ENCODE peak calls at places on chromosome 1, in six cellular contexts. B, S, M, Y, A and T are unnamed samples.

GRCh38 chr1:12678820-12679219 is 34.9 kb downstream of the AADACL4 start:
- DNase-seq in B (no peak), Y (no peak), S (no peak), A (no peak), M (no peak), T (no peak)

GRCh38 chr1:210252621-210253041 is 20.0 kb downstream of the SERTAD4 start:
- DNase-seq in B (no peak), A (no peak), S (peak), M (no peak), Y (peak), T (no peak)

GRCh38 chr1:76764638-76765572 is 102.4 kb upstream of the ST6GALNAC5 start:
- DNase-seq in M (peak), A (no peak), B (peak), S (no peak), Y (peak), T (no peak)

GRCh38 chr1:207952617-207953542 is 42.0 kb upstream of the CD34 start:
- DNase-seq in M (no peak), S (no peak), A (no peak), Y (no peak), B (peak), T (no peak)

GRCh38 chr1:211371406-211372105 is 44.9 kb downstream of the TRAF5 start:
- DNase-seq in S (no peak), M (no peak), B (peak), A (peak), Y (no peak), T (peak)

GRCh38 chr1:164703971-164704411 is 145.0 kb downstream of the PBX1 start:
- DNase-seq in B (no peak), Y (no peak), S (no peak), M (peak), A (no peak), T (no peak)

GRCh38 chr1:107414550-107414949 is 273.7 kb downstream of the NTNG1 start:
- DNase-seq in A (no peak), S (no peak), Y (no peak), B (no peak), M (no peak), T (no peak)

GRCh38 chr1:2587071-2587859 is 688 bp downstream of the PRXL2B start:
- DNase-seq in M (peak), B (peak), Y (no peak), A (peak), S (no peak), T (no peak)

GRCh38 chr1:20370628-20371200 is 80.0 kb downstream of the VWA5B1 start:
- DNase-seq in B (no peak), A (no peak), S (no peak), Y (no peak), M (no peak), T (no peak)

GRCh38 chr1:68376441-68376840 is 73.3 kb downstream of the RPE65 start:
- DNase-seq in Y (no peak), A (no peak), M (no peak), B (no peak), S (no peak), T (no peak)
- H3K4me3 ChIP-seq in Y (no peak), A (no peak), M (no peak), B (no peak), S (no peak), T (no peak)

DNA sequence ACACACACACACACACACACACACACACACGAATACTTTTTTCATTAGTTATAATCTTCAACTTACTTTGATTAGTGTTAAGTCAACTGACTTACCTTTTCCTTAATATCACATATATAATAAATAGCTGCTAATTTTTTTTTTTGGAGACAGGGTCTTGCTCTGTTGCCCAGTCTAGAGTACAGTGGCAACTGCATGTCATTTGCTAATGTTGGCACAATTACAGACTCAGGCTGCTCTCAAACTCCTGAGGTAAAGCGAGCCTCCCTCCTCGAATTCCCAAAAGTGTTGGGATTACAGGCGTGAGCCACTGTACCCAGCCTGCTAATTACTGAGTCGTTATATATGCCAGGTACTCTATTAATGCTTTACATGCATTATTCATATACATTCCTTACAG is 20.8 kb upstream of the TAL1 start:
- DNase-seq in M (no peak), A (no peak), B (no peak), Y (no peak), S (no peak), T (no peak)
- TF ChIP-seq CTCF in M (no peak), A (no peak), B (no peak), Y (no peak), S (no peak), T (no peak)

DNA sequence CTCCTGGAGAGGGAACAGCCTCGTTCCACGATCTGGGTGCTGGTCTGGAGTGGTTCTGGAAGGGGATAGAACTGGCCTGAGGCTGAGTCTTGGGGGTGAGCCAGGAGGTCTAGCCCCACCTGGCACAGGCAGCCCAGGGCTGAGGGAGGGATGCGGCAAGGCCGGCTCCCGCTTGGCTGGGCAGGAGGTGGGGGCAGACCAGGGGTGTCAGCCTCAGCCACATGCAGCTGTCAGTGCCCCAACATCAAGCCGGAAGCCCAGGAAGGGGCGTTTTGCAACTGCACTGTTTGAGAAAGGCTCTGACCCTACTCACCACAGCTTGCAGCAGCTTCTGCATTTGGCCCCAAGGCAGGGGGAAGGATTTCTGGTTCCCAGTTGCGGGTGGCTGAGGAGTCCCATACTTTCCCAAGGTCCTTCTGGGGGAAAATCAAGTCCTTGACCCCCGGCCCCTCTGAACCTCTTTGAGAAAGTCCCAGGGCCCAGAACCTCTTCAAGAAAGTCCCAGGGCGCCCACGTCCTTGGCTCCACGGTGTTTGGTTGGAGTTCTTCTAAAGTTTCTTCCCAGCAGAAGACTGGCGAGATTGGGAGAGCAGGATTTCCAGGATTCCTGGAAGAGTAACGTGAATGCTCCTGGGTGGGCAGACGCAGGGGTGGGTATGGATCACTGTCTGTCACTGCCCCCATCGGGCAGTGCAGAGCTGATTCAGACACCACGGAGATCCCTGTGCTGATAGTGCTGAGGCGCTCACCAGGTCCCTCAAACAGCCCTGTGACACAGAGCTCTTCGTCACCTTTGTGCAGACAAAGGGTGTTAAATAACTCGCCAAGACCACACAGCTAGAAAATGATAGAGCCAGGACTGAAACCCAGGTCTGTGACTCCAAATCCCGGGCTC is 2.2 kb downstream of the EFHD2 start:
- DNase-seq in S (peak), M (peak), A (peak), Y (peak), B (peak), T (no peak)
- H3K4me3 ChIP-seq in S (peak), M (peak), A (peak), Y (peak), B (peak), T (peak)

GRCh38 chr1:203172184-203173115 is 3.2 kb downstream of the MYBPH start:
- DNase-seq in M (peak), B (peak), S (peak), Y (peak), A (peak), T (peak)
- TF ChIP-seq CTCF in M (peak), B (peak), S (peak), Y (peak), A (peak), T (peak)

DNA sequence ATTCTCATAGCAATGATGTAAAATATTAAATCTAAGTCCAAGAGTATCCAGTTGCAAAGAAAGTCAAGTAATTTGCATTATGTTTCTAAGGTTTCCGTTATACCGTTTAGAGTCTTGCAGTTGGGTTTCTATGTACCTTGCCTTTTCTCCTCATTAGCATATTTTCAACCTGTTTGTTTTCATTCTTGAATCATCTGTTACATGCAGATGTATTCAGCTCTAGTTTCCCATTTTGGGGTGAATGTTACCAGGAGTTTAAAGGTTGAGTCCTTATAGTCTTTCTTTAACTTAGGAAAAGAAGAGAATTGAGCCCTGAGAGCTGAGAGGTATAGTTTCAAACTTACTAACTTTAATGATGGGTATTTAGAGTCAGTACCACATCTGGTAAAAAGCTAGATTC is 139.9 kb downstream of the NFIA start:
- DNase-seq in B (no peak), Y (no peak), A (no peak), S (no peak), M (no peak), T (no peak)
- H3K4me3 ChIP-seq in B (no peak), Y (no peak), A (no peak), S (no peak), M (no peak), T (no peak)

GRCh38 chr1:25566730-25567341 is 23.4 kb downstream of the LDLRAP1 start:
- DNase-seq in M (peak), Y (peak), S (no peak), A (peak), B (no peak), T (peak)
- TF ChIP-seq CTCF in M (peak), Y (no peak), S (no peak), A (no peak), B (no peak), T (peak)

DNA sequence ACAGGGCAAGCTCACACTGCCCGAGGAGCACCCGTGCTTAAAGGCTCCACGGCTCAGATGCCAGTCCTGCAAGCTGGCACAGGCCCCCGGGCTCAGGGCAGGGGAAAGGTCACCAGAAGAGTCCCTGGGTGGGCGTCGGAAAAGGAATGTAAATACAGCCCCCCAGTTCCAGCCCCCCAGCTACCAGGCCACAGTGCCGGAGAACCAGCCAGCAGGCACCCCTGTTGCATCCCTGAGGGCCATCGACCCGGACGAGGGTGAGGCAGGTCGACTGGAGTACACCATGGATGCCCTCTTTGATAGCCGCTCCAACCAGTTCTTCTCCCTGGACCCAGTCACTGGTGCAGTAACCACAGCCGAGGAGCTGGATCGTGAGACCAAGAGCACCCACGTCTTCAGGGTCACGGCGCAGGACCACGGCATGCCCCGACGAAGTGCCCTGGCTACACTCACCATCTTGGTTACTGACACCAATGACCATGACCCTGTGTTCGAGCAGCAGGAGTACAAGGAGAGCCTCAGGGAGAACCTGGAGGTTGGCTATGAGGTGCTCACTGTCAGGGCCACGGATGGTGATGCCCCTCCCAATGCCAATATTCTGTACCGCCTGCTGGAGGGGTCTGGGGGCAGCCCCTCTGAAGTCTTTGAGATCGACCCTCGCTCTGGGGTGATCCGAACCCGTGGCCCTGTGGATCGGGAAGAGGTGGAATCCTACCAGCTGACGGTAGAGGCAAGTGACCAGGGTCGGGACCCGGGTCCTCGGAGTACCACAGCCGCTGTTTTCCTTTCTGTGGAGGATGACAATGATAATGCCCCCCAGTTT is 1.3 kb downstream of the CELSR2 start:
- DNase-seq in B (no peak), S (peak), A (no peak), Y (no peak), M (no peak), T (no peak)
- H3K4me3 ChIP-seq in B (no peak), S (peak), A (peak), Y (peak), M (no peak), T (no peak)

GRCh38 chr1:245277276-245277675 is 122.5 kb downstream of the KIF26B start:
- DNase-seq in B (no peak), S (no peak), A (no peak), Y (no peak), M (no peak), T (no peak)
- TF ChIP-seq CTCF in B (no peak), S (peak), A (no peak), Y (no peak), M (no peak), T (no peak)